ENCODE peak calls at places on chromosomes 13 and 19, in five cellular contexts. One of them, this sample, is unnamed.

GRCh38 chr19:35661995-35662340 is 4.3 kb upstream of the UPK1A start:
- DNase-seq in GM12878: no peak
- DNase-seq in HepG2: no peak
- DNase-seq in K562: no peak
- DNase-seq in WTC11: no peak
- DNase-seq in this sample: no peak

GRCh38 chr19:38690146-38690545 is 42.7 kb downstream of the ACTN4 start:
- DNase-seq in K562: no peak
- DNase-seq in HepG2: no peak
- DNase-seq in GM12878: no peak
- DNase-seq in WTC11: no peak
- DNase-seq in this sample: no peak

GRCh38 chr13:109255457-109255856 is 530.9 kb downstream of the IRS2 start:
- DNase-seq in GM12878: no peak
- DNase-seq in WTC11: no peak
- DNase-seq in HepG2: no peak
- DNase-seq in K562: no peak
- DNase-seq in this sample: no peak

GRCh38 chr19:28406237-28406596 is 806.7 kb downstream of the UQCRFS1 start:
- DNase-seq in HepG2: no peak
- DNase-seq in GM12878: no peak
- DNase-seq in K562: no peak
- DNase-seq in WTC11: no peak
- DNase-seq in this sample: no peak

GRCh38 chr13:89923731-89924130 is 1423.8 kb upstream of the MIR17HG start:
- DNase-seq in HepG2: no peak
- DNase-seq in GM12878: no peak
- DNase-seq in WTC11: no peak
- DNase-seq in K562: no peak
- DNase-seq in this sample: no peak

GRCh38 chr13:95485045-95485517 is 67.4 kb upstream of the CLDN10 start:
- DNase-seq in GM12878: no peak
- DNase-seq in HepG2: peak; percentile 8
- DNase-seq in WTC11: no peak
- DNase-seq in K562: peak; percentile 22
- DNase-seq in this sample: no peak

GRCh38 chr19:45499196-45500180 is 1.2 kb downstream of the PPM1N start:
- DNase-seq in HepG2: no peak
- DNase-seq in K562: peak; percentile 70
- DNase-seq in WTC11: peak; percentile 99
- DNase-seq in GM12878: no peak
- DNase-seq in this sample: peak; percentile 97

GRCh38 chr19:51402117-51402516 is 11.7 kb upstream of the C19orf84 start:
- DNase-seq in GM12878: no peak
- DNase-seq in WTC11: no peak
- DNase-seq in HepG2: no peak
- DNase-seq in K562: no peak
- DNase-seq in this sample: no peak

GRCh38 chr13:99995503-99996176 is 14.1 kb downstream of the ZIC2 start:
- DNase-seq in HepG2: no peak
- DNase-seq in WTC11: no peak
- DNase-seq in K562: no peak
- DNase-seq in GM12878: no peak
- DNase-seq in this sample: no peak

GRCh38 chr19:4719499-4719866 is 4.2 kb downstream of the DPP9 start:
- DNase-seq in WTC11: no peak
- DNase-seq in HepG2: no peak
- DNase-seq in GM12878: no peak
- DNase-seq in K562: no peak
- DNase-seq in this sample: no peak

GRCh38 chr13:33401238-33401637 is 115.7 kb upstream of the STARD13 start:
- DNase-seq in HepG2: no peak
- DNase-seq in WTC11: no peak
- DNase-seq in K562: no peak
- DNase-seq in GM12878: no peak
- DNase-seq in this sample: no peak

GRCh38 chr19:44643605-44644390 is at the start of gene PVR:
- DNase-seq in HepG2: peak; percentile 50
- DNase-seq in WTC11: peak; percentile 61
- DNase-seq in K562: peak; percentile 73
- DNase-seq in GM12878: no peak
- DNase-seq in this sample: peak; percentile 77

GRCh38 chr13:72541674-72542073 is 185.8 kb downstream of the MZT1 start:
- DNase-seq in GM12878: no peak
- DNase-seq in WTC11: no peak
- DNase-seq in K562: no peak
- DNase-seq in HepG2: no peak
- DNase-seq in this sample: no peak

GRCh38 chr19:42281175-42282035 is 12.4 kb downstream of the CIC start:
- DNase-seq in GM12878: no peak
- DNase-seq in WTC11: no peak
- DNase-seq in K562: peak; percentile 37
- DNase-seq in HepG2: peak; percentile 76
- DNase-seq in this sample: peak; percentile 73

GRCh38 chr19:28831464-28831863 is 381.5 kb downstream of the UQCRFS1 start:
- DNase-seq in GM12878: no peak
- DNase-seq in HepG2: no peak
- DNase-seq in K562: no peak
- DNase-seq in WTC11: no peak
- DNase-seq in this sample: peak; percentile 19

GRCh38 chr13:52786747-52787146 is 47.1 kb upstream of the CNMD start:
- DNase-seq in K562: no peak
- DNase-seq in GM12878: no peak
- DNase-seq in HepG2: no peak
- DNase-seq in WTC11: no peak
- DNase-seq in this sample: no peak

GRCh38 chr13:76758738-76759137 is 127.5 kb downstream of the KCTD12 start:
- DNase-seq in HepG2: no peak
- DNase-seq in K562: no peak
- DNase-seq in WTC11: no peak
- DNase-seq in GM12878: no peak
- DNase-seq in this sample: no peak

GRCh38 chr13:108681986-108682562 is 52.7 kb downstream of the MYO16 start:
- DNase-seq in WTC11: no peak
- DNase-seq in GM12878: no peak
- DNase-seq in HepG2: no peak
- DNase-seq in K562: no peak
- DNase-seq in this sample: no peak

GRCh38 chr19:46546194-46546896 is 50.7 kb upstream of the PNMA8B start:
- DNase-seq in GM12878: no peak
- DNase-seq in WTC11: peak; percentile 66
- DNase-seq in K562: peak; percentile 54
- DNase-seq in HepG2: peak; percentile 30
- DNase-seq in this sample: peak; percentile 59

GRCh38 chr19:46555684-46556083 is 45.4 kb upstream of the CALM3 start:
- DNase-seq in HepG2: no peak
- DNase-seq in K562: no peak
- DNase-seq in WTC11: no peak
- DNase-seq in GM12878: no peak
- DNase-seq in this sample: no peak

GRCh38 chr19:46550684-46551083 is 50.4 kb upstream of the CALM3 start:
- DNase-seq in HepG2: no peak
- DNase-seq in GM12878: no peak
- DNase-seq in K562: no peak
- DNase-seq in WTC11: no peak
- DNase-seq in this sample: no peak

DNA sequence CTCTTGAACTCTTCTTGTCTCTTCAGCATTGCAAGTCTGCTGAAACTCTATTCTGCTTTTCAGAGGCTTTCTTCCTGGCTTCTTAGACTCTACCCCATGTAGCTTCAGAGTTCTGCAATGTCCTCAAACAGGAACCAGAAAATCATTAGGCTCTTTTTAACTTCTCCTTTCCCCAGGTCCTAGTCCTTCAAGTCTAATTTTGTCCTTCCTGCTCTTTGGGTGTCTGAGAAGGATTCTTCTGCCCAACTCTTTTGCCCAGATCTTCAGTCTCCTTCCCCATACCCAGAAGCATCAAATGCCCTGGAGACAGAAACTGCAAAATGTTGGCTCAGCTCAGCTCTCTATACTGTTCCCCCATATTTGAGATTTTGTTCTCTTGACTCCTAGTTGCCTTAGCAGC is 50.0 kb upstream of the CALM3 start:
- DNase-seq in K562: no peak
- DNase-seq in HepG2: no peak
- DNase-seq in WTC11: no peak
- DNase-seq in GM12878: no peak
- DNase-seq in this sample: no peak
- TF ChIP-seq ATF2 in K562: no peak
- TF ChIP-seq ATF2 in HepG2: no peak
- TF ChIP-seq ATF2 in WTC11: no peak
- TF ChIP-seq ATF2 in GM12878: no peak
- TF ChIP-seq ATF2 in this sample: no peak

GRCh38 chr19:3084943-3085342 is 9.2 kb upstream of the GNA11 start:
- DNase-seq in WTC11: no peak
- DNase-seq in K562: no peak
- DNase-seq in HepG2: no peak
- DNase-seq in GM12878: no peak
- DNase-seq in this sample: no peak
- TF ChIP-seq ATF2 in WTC11: no peak
- TF ChIP-seq ATF2 in K562: no peak
- TF ChIP-seq ATF2 in HepG2: no peak
- TF ChIP-seq ATF2 in GM12878: no peak
- TF ChIP-seq ATF2 in this sample: no peak

GRCh38 chr19:498977-499623 is 2.8 kb downstream of the MADCAM1 start:
- DNase-seq in WTC11: no peak
- DNase-seq in GM12878: no peak
- DNase-seq in K562: no peak
- DNase-seq in HepG2: no peak
- DNase-seq in this sample: peak; percentile 58
- TF ChIP-seq ATF2 in WTC11: no peak
- TF ChIP-seq ATF2 in GM12878: no peak
- TF ChIP-seq ATF2 in K562: no peak
- TF ChIP-seq ATF2 in HepG2: no peak
- TF ChIP-seq ATF2 in this sample: no peak

GRCh38 chr13:83516781-83517180 is 365.5 kb downstream of the SLITRK1 start:
- DNase-seq in GM12878: no peak
- DNase-seq in HepG2: no peak
- DNase-seq in WTC11: no peak
- DNase-seq in K562: no peak
- DNase-seq in this sample: no peak

GRCh38 chr13:83515267-83515666 is 367.0 kb downstream of the SLITRK1 start:
- DNase-seq in WTC11: no peak
- DNase-seq in K562: no peak
- DNase-seq in HepG2: no peak
- DNase-seq in GM12878: no peak
- DNase-seq in this sample: no peak
- TF ChIP-seq ATF2 in WTC11: no peak
- TF ChIP-seq ATF2 in K562: no peak
- TF ChIP-seq ATF2 in HepG2: no peak
- TF ChIP-seq ATF2 in GM12878: no peak
- TF ChIP-seq ATF2 in this sample: no peak

DNA sequence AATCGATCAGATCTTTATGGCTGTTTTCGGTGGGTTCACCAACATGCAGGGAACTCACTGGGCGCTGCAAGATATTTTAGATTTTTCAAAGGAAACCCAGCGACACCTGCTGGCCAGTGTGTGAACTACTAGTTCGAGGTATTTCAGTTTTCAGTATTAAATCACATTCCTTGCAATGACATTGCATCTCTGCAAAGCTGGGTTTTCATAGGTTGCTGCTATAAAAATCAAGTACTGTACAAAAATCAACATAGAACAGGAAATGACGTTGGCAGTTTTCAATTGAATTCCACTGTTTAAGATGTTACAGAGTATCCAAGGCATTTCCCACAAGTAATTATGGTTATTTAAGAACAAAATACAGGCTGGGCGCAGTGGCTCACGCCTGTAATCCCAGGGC is 17.6 kb downstream of the LIG1 start:
- DNase-seq in GM12878: no peak
- DNase-seq in WTC11: peak; percentile 72
- DNase-seq in HepG2: peak; percentile 24
- DNase-seq in K562: peak; percentile 53
- DNase-seq in this sample: no peak
- TF ChIP-seq ATF2 in GM12878: no peak
- TF ChIP-seq ATF2 in WTC11: no peak
- TF ChIP-seq ATF2 in HepG2: no peak
- TF ChIP-seq ATF2 in K562: no peak
- TF ChIP-seq ATF2 in this sample: no peak

GRCh38 chr13:27968316-27969072 is 621 bp downstream of the CDX2 start:
- DNase-seq in K562: no peak
- DNase-seq in WTC11: peak; percentile 62
- DNase-seq in HepG2: no peak
- DNase-seq in GM12878: no peak
- DNase-seq in this sample: peak; percentile 82
- TF ChIP-seq ATF2 in K562: no peak
- TF ChIP-seq ATF2 in WTC11: no peak
- TF ChIP-seq ATF2 in HepG2: no peak
- TF ChIP-seq ATF2 in GM12878: no peak
- TF ChIP-seq ATF2 in this sample: no peak

DNA sequence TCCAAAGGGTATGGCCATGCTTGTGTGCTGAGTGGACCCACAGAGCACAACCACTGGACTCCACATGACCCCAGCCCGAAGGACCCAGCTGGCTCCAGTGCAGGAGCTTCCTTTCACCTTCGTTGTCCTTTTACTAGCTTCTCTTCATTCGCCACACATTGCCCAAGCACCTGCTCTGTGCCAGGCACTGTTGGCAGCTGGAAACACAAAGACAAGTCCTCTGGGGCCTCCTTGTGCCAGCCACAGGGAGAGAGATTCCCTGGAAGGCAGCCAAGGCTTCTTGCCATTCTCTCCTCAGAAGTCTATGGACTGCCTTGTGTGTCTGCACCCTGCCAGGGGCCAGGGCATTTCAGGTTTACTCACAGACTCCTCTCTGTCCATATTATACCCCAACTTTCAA is 57.0 kb downstream of the CHST8 start:
- DNase-seq in WTC11: no peak
- DNase-seq in HepG2: no peak
- DNase-seq in K562: no peak
- DNase-seq in GM12878: no peak
- DNase-seq in this sample: no peak
- TF ChIP-seq ATF2 in WTC11: no peak
- TF ChIP-seq ATF2 in HepG2: no peak
- TF ChIP-seq ATF2 in K562: no peak
- TF ChIP-seq ATF2 in GM12878: no peak
- TF ChIP-seq ATF2 in this sample: no peak

This sample was measured in H1.